ENCODE peak calls at places on chromosomes 6 and 20, in five cellular contexts. J is prostate gland, F is tibial artery, N is uterus, V is bronchial epithelial cell. U is an unnamed sample.
A peak's percentile ranks its signal among the peaks of the same experiment; 100 is the strongest.

GRCh38 chr6:131656667-131657066 is 19.6 kb downstream of the ENPP3 start:
- DNase-seq in F (no peak), V (no peak), J (no peak), N (no peak), U (no peak)

GRCh38 chr6:157099912-157100593 is 223.3 kb downstream of the TMEM242 start:
- DNase-seq in N (no peak), F (no peak), J (no peak), V (no peak), U (peak; percentile 76)

GRCh38 chr6:25961619-25962367 is 809 bp upstream of the TRIM38 start:
- DNase-seq in J (no peak), F (no peak), V (no peak), N (no peak), U (no peak)

GRCh38 chr6:133681880-133682279 is 207.0 kb upstream of the TCF21 start:
- DNase-seq in J (no peak), V (no peak), F (no peak), N (no peak), U (no peak)

GRCh38 chr6:145261758-145262157 is 473.6 kb downstream of the EPM2A start:
- DNase-seq in J (no peak), F (no peak), V (no peak), N (no peak), U (no peak)

GRCh38 chr20:36472656-36473071 is 68.7 kb upstream of the MYL9 start:
- DNase-seq in J (peak; percentile 69), N (peak; percentile 55), V (peak; percentile 58), F (no peak), U (peak; percentile 40)

GRCh38 chr6:46453756-46454316 is 37.4 kb downstream of the RCAN2 start:
- DNase-seq in N (no peak), J (no peak), F (no peak), V (no peak), U (no peak)

GRCh38 chr20:59207742-59208357 is 44.2 kb downstream of the ZNF831 start:
- DNase-seq in N (no peak), F (no peak), J (no peak), V (peak; percentile 18), U (peak; percentile 88)

GRCh38 chr6:81204741-81205140 is 547.7 kb downstream of the TENT5A start:
- DNase-seq in F (no peak), N (no peak), J (no peak), V (no peak), U (no peak)

GRCh38 chr6:163965426-163966348 is 551.2 kb downstream of the QKI start:
- DNase-seq in V (no peak), J (peak; percentile 23), F (no peak), N (peak; percentile 41), U (no peak)

GRCh38 chr6:53998293-53998692 is 113.0 kb upstream of the MLIP start:
- DNase-seq in F (no peak), V (no peak), J (no peak), N (no peak), U (no peak)

GRCh38 chr6:15551798-15552197 is 111.0 kb downstream of the DTNBP1 start:
- DNase-seq in V (no peak), N (no peak), J (no peak), F (no peak), U (no peak)

GRCh38 chr6:43938178-43939101 is 168.4 kb downstream of the VEGFA start:
- DNase-seq in N (peak; percentile 15), J (no peak), F (peak; percentile 57), V (no peak), U (no peak)

GRCh38 chr6:95203153-95203754 is 374.1 kb upstream of the MANEA start:
- DNase-seq in N (no peak), J (peak; percentile 7), V (peak; percentile 55), F (no peak), U (peak; percentile 53)

GRCh38 chr6:47405273-47405672 is 72.3 kb upstream of the CD2AP start:
- DNase-seq in V (peak; percentile 31), F (no peak), N (no peak), J (no peak), U (no peak)

GRCh38 chr6:124389127-124389526 is 573.1 kb upstream of the RNF217 start:
- DNase-seq in N (no peak), J (no peak), V (no peak), F (no peak), U (no peak)
- TF ChIP-seq CTCF in N (no peak), J (no peak), V (no peak), F (no peak), U (no peak)

DNA sequence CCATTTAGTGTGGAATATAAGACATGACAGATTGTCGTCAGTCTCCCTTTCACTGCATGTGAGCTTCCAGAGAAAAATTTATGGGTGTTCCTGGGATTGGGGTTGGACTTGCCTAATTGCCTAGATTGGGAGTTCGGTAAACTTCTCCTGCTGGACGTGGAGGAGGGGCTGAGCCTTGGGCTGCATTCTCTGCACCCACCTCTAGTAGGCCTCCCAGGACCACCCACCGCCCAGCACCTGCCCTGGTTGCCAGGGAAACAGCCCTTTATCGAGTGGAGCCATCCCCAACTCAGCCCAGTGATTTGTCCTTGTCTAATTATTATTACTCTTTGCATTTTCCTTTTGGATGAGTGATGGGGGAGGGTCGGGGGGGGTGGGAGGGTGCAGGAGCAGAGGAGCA is 104.3 kb downstream of the DHX35 start:
- DNase-seq in V (no peak), N (no peak), J (no peak), F (no peak), U (no peak)
- TF ChIP-seq CTCF in V (no peak), N (no peak), J (no peak), F (no peak), U (no peak)

GRCh38 chr20:46709459-46710148 is at the start of gene SLC2A10:
- DNase-seq in N (peak; percentile 71), V (no peak), F (peak; percentile 80), J (peak; percentile 55), U (peak; percentile 13)
- TF ChIP-seq CTCF in N (peak; percentile 32), V (no peak), F (no peak), J (no peak), U (no peak)

DNA sequence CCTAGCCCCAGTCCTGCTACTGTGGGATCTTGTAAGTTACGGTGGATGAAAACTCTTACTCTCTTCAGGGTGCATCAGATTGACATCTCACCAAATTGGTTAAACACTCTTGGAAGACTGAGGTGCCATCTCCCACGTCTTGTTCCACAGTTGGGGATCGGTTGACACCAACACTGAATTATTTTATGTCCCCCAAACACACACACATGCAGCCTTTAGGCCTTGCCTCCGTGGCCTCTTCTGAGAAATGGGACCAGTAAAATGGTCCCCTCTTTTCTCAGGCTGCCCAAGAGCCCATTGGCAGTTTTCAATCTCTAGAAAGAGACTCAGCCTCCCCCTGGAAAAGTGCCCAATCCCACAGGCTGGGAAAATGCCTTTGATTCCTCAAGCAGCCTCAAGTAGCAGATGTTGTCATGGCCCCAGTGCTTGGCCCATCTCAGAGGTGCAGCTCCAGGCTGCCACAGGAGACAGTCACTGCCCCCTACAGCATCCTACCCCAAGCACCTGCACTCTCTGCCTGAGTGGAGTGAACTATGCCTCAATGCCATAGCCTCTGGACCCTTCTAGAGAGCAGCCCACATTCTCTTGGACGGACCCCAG is 163.9 kb downstream of the ANKRD60 start:
- DNase-seq in F (peak; percentile 24), V (no peak), J (no peak), N (no peak), U (no peak)
- TF ChIP-seq CTCF in F (no peak), V (no peak), J (no peak), N (no peak), U (no peak)

GRCh38 chr6:148110925-148111324 is 231.7 kb upstream of the SASH1 start:
- DNase-seq in J (no peak), F (no peak), N (no peak), V (no peak), U (no peak)

GRCh38 chr6:148104131-148104530 is 238.5 kb upstream of the SASH1 start:
- DNase-seq in F (no peak), J (no peak), N (no peak), V (no peak), U (no peak)

GRCh38 chr6:148109732-148110131 is 232.9 kb upstream of the SASH1 start:
- DNase-seq in J (no peak), V (peak; percentile 17), N (no peak), F (peak; percentile 65), U (no peak)

GRCh38 chr6:148107911-148108310 is 234.7 kb upstream of the SASH1 start:
- DNase-seq in N (no peak), J (no peak), V (no peak), F (no peak), U (no peak)

DNA sequence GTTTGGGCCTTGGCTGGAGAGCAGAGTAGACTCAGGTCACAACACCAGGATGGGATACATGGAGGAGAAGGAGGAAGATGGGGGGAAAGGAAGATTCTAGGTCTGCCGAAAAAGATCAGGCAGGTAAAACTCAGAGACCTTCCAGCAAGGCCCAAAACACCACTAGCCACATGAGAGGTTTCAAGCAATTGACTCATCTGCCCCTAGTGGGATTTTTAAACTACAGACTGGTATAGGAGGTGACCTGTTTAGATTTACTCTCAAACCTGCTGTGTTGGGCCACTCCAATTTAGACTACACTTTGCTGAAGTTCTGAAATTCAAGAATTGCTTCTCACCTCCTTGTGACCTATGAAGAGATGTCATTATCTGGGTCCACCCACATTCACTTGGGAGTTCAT is 236.9 kb upstream of the SASH1 start:
- DNase-seq in J (no peak), N (no peak), F (no peak), V (no peak), U (no peak)
- TF ChIP-seq CTCF in J (no peak), N (no peak), F (no peak), V (no peak), U (no peak)

GRCh38 chr20:34956041-34956458 is 382 bp downstream of the MYH7B start:
- DNase-seq in V (no peak), J (no peak), N (no peak), F (no peak), U (no peak)
- TF ChIP-seq CTCF in V (no peak), J (no peak), N (no peak), F (no peak), U (no peak)

DNA sequence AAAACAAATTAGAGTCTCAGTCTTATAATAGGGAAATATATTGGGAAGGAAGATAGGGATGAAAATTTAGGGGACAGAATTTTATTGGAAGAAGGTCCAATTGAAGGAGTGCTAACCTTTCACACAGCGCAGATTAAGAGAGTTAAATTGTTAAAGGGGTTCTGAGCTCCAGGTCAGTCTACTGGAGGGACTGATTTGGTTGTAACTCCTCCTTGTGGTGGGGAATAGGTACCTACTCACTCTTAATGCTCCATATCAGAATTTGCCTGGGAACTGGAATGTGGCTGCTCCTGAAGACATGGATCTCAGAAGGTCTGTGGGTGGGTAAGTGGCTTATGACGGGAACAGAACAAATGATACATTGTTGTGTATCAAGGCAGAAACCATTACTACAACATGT is 143.5 kb downstream of the FLRT3 start:
- DNase-seq in J (no peak), V (peak; percentile 25), F (no peak), N (no peak), U (no peak)
- TF ChIP-seq CTCF in J (no peak), V (no peak), F (no peak), N (no peak), U (no peak)